ENCODE peak calls at places on chromosome 1, in four cellular contexts. T, H, V and W are unnamed samples.
A peak's percentile ranks its signal among the peaks of the same experiment; 100 is the strongest.

GRCh38 chr1:67683306-67683705 is 1.7 kb upstream of the GADD45A start:
- DNase-seq in T (peak; percentile 28), H (peak; percentile 91), V (no peak), W (no peak)

GRCh38 chr1:37868466-37868865 is 9.1 kb upstream of the MTF1 start:
- DNase-seq in T (no peak), H (no peak), V (no peak), W (no peak)

GRCh38 chr1:84433253-84434080 is 35.2 kb downstream of the DNASE2B start:
- DNase-seq in T (peak; percentile 31), H (peak; percentile 90), V (peak; percentile 63), W (peak; percentile 34)

GRCh38 chr1:244212792-244213475 is 161.9 kb downstream of the ZBTB18 start:
- DNase-seq in T (no peak), H (no peak), V (no peak), W (no peak)

GRCh38 chr1:153343811-153344717 is 4.6 kb downstream of the PGLYRP4 start:
- DNase-seq in T (no peak), H (no peak), V (no peak), W (no peak)

GRCh38 chr1:93749894-93750301 is 68.3 kb upstream of the BCAR3 start:
- DNase-seq in T (no peak), H (peak; percentile 13), V (peak; percentile 39), W (no peak)

GRCh38 chr1:198829948-198830347 is 191.1 kb downstream of the PTPRC start:
- DNase-seq in T (no peak), H (peak; percentile 32), V (peak; percentile 51), W (no peak)

GRCh38 chr1:94634977-94635416 is 93.4 kb upstream of the F3 start:
- DNase-seq in T (no peak), H (peak; percentile 37), V (no peak), W (no peak)

GRCh38 chr1:196674908-196675307 is 23.1 kb downstream of the CFH start:
- DNase-seq in T (no peak), H (no peak), V (no peak), W (no peak)

GRCh38 chr1:53678948-53679825 is 59.8 kb downstream of the GLIS1 start:
- DNase-seq in T (no peak), H (no peak), V (no peak), W (no peak)

GRCh38 chr1:5646486-5646885 is 345.7 kb downstream of the NPHP4 start:
- DNase-seq in T (no peak), H (no peak), V (no peak), W (no peak)

GRCh38 chr1:210201671-210202070 is 30.9 kb upstream of the SERTAD4 start:
- DNase-seq in T (no peak), H (peak; percentile 30), V (no peak), W (no peak)

GRCh38 chr1:149997585-149998262 is 12.8 kb downstream of the OTUD7B start:
- DNase-seq in T (no peak), H (no peak), V (no peak), W (no peak)
- H3K4me3 ChIP-seq in T (no peak overlapping the region), H (no peak overlapping the region), V (no peak overlapping the region), W (no peak overlapping the region)

GRCh38 chr1:96538001-96538649 is 183.5 kb upstream of the PTBP2 start:
- DNase-seq in T (no peak), H (peak; percentile 96), V (no peak), W (no peak)
- TF ChIP-seq CTCF in T (no peak), H (peak; percentile 51), V (no peak), W (peak; percentile 5)

GRCh38 chr1:156571959-156572662 is at the start of gene IQGAP3:
- DNase-seq in T (peak; percentile 39), H (peak; percentile 84), V (peak; percentile 95), W (peak; percentile 14)
- H3K4me3 ChIP-seq in T (peak within 1 kb of the TSS; percentile 63), H (peak within 1 kb of the TSS; percentile 77), V (peak within 1 kb of the TSS; percentile 68), W (peak within 1 kb of the TSS; percentile 79)

GRCh38 chr1:44747878-44748277 is 8.2 kb downstream of the KIF2C start:
- DNase-seq in T (no peak), H (peak; percentile 5), V (peak; percentile 12), W (no peak)
- TF ChIP-seq CTCF in T (no peak), H (no peak), V (peak; percentile 19), W (no peak)

DNA sequence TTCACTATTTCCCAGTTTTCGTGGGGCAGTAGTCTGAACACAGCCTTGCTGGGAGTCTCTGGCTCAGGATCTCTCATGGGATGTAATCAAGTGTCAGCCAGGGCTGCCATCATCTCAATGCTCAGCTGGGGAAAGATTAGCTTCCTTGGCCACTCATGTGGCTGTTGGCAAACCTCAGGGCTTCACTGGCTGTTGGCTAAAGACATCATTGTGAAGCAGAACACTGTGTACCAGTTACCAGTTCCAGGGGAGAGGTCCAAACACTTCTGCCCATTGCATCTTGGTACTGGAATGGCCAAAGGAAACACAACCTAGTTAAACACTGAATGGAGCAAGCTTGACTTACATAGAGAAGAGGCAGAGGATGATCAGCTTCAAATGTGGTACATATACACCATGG is 33.7 kb downstream of the AADACL4 start:
- DNase-seq in T (no peak), H (no peak), V (no peak), W (no peak)
- H3K4me3 ChIP-seq in T (no peak overlapping the region), H (no peak overlapping the region), V (no peak overlapping the region), W (no peak overlapping the region)

GRCh38 chr1:18743233-18743632 is 112.6 kb downstream of the PAX7 start:
- DNase-seq in T (no peak), H (no peak), V (peak; percentile 45), W (no peak)
- TF ChIP-seq CTCF in T (no peak), H (no peak), V (peak; percentile 45), W (no peak)

GRCh38 chr1:172895050-172895460 is 155.7 kb downstream of the TNFSF18 start:
- DNase-seq in T (no peak), H (peak; percentile 57), V (no peak), W (no peak)
- H3K4me3 ChIP-seq in T (no peak overlapping the region), H (no peak overlapping the region), V (no peak overlapping the region), W (no peak overlapping the region)

GRCh38 chr1:115761601-115762302 is 6.8 kb downstream of the CASQ2 start:
- DNase-seq in T (no peak), H (no peak), V (no peak), W (no peak)

GRCh38 chr1:115767403-115767802 is 1.1 kb downstream of the CASQ2 start:
- DNase-seq in T (no peak), H (no peak), V (no peak), W (no peak)

GRCh38 chr1:115762792-115763191 is 5.7 kb downstream of the CASQ2 start:
- DNase-seq in T (no peak), H (no peak), V (no peak), W (no peak)

GRCh38 chr1:115765091-115765490 is 3.4 kb downstream of the CASQ2 start:
- DNase-seq in T (no peak), H (no peak), V (no peak), W (no peak)

GRCh38 chr1:115764541-115764940 is 4.0 kb downstream of the CASQ2 start:
- DNase-seq in T (no peak), H (peak; percentile 50), V (peak; percentile 62), W (no peak)
- TF ChIP-seq CTCF in T (peak; percentile 60), H (peak; percentile 31), V (peak; percentile 60), W (peak; percentile 35)